ENCODE peak calls at places on chromosomes 4 and X, in seven cellular contexts. One of them, this sample, is unnamed. For H3K4me1, the result is how much of the 10 kb centered on the place peaks cover.

GRCh38 chrX:38351346-38351745 is 1.1 kb upstream of the OTC start:
- DNase-seq in fibroblast of lung: no peak
- DNase-seq in left ventricle myocardium inferior: no peak
- DNase-seq in mesendoderm: no peak
- DNase-seq in GM23248: no peak
- DNase-seq in body of pancreas: no peak
- DNase-seq in foreskin keratinocyte: no peak
- DNase-seq in this sample: no peak

GRCh38 chrX:41333744-41333993 is 293 bp upstream of the DDX3X start:
- DNase-seq in fibroblast of lung: peak
- DNase-seq in left ventricle myocardium inferior: no peak
- DNase-seq in mesendoderm: peak
- DNase-seq in GM23248: peak
- DNase-seq in body of pancreas: peak
- DNase-seq in foreskin keratinocyte: peak
- DNase-seq in this sample: peak

GRCh38 chr4:113760094-113760851 is 1.3 kb downstream of the CAMK2D start:
- DNase-seq in fibroblast of lung: peak
- DNase-seq in left ventricle myocardium inferior: peak
- DNase-seq in mesendoderm: peak
- DNase-seq in GM23248: peak
- DNase-seq in body of pancreas: peak
- DNase-seq in foreskin keratinocyte: no peak
- DNase-seq in this sample: peak

GRCh38 chr4:161581262-161581661 is 582.5 kb downstream of the FSTL5 start:
- DNase-seq in fibroblast of lung: peak
- DNase-seq in left ventricle myocardium inferior: no peak
- DNase-seq in mesendoderm: no peak
- DNase-seq in GM23248: peak
- DNase-seq in body of pancreas: no peak
- DNase-seq in foreskin keratinocyte: no peak
- DNase-seq in this sample: no peak

GRCh38 chrX:154734101-154734781 is 16.6 kb downstream of the GAB3 start:
- DNase-seq in fibroblast of lung: peak
- DNase-seq in left ventricle myocardium inferior: no peak
- DNase-seq in mesendoderm: no peak
- DNase-seq in GM23248: peak
- DNase-seq in body of pancreas: no peak
- DNase-seq in foreskin keratinocyte: no peak
- DNase-seq in this sample: peak

GRCh38 chrX:41522681-41523080 is 75.5 kb downstream of the NYX start:
- DNase-seq in fibroblast of lung: no peak
- DNase-seq in left ventricle myocardium inferior: no peak
- DNase-seq in mesendoderm: no peak
- DNase-seq in GM23248: no peak
- DNase-seq in body of pancreas: no peak
- DNase-seq in foreskin keratinocyte: no peak
- DNase-seq in this sample: no peak

GRCh38 chr4:20916106-20916505 is 215.8 kb downstream of the PACRGL start:
- DNase-seq in fibroblast of lung: no peak
- DNase-seq in left ventricle myocardium inferior: no peak
- DNase-seq in mesendoderm: no peak
- DNase-seq in GM23248: no peak
- DNase-seq in body of pancreas: no peak
- DNase-seq in foreskin keratinocyte: no peak
- DNase-seq in this sample: no peak

GRCh38 chr4:173334891-173335754 is 965 bp upstream of the HMGB2 start:
- DNase-seq in fibroblast of lung: peak
- DNase-seq in left ventricle myocardium inferior: peak
- DNase-seq in mesendoderm: peak
- DNase-seq in GM23248: peak
- DNase-seq in body of pancreas: peak
- DNase-seq in foreskin keratinocyte: peak
- DNase-seq in this sample: peak

GRCh38 chrX:15750611-15751159 is 12.6 kb downstream of the CA5B start:
- DNase-seq in fibroblast of lung: no peak
- DNase-seq in left ventricle myocardium inferior: no peak
- DNase-seq in mesendoderm: no peak
- DNase-seq in GM23248: peak
- DNase-seq in body of pancreas: no peak
- DNase-seq in foreskin keratinocyte: no peak
- DNase-seq in this sample: peak

GRCh38 chr4:113052379-113052951 is 3.0 kb downstream of the ANK2 start:
- DNase-seq in fibroblast of lung: peak
- DNase-seq in left ventricle myocardium inferior: no peak
- DNase-seq in mesendoderm: no peak
- DNase-seq in GM23248: peak
- DNase-seq in body of pancreas: no peak
- DNase-seq in foreskin keratinocyte: no peak
- DNase-seq in this sample: peak

GRCh38 chr4:109861941-109862340 is 14.0 kb downstream of the LRIT3 start:
- DNase-seq in fibroblast of lung: no peak
- DNase-seq in left ventricle myocardium inferior: no peak
- DNase-seq in mesendoderm: no peak
- DNase-seq in GM23248: no peak
- DNase-seq in body of pancreas: no peak
- DNase-seq in foreskin keratinocyte: no peak
- DNase-seq in this sample: no peak

GRCh38 chrX:134026732-134027311 is 41.4 kb upstream of the GPC3 start:
- DNase-seq in fibroblast of lung: peak
- DNase-seq in left ventricle myocardium inferior: no peak
- DNase-seq in mesendoderm: peak
- DNase-seq in GM23248: peak
- DNase-seq in body of pancreas: peak
- DNase-seq in foreskin keratinocyte: peak
- DNase-seq in this sample: peak

GRCh38 chrX:1205681-1206611 is 6.5 kb downstream of the CRLF2 start:
- DNase-seq in fibroblast of lung: peak
- DNase-seq in left ventricle myocardium inferior: no peak
- DNase-seq in mesendoderm: peak
- DNase-seq in GM23248: peak
- DNase-seq in body of pancreas: peak
- DNase-seq in foreskin keratinocyte: peak
- DNase-seq in this sample: peak

GRCh38 chrX:39890807-39891206 is 207.0 kb downstream of the BCOR start:
- DNase-seq in fibroblast of lung: no peak
- DNase-seq in left ventricle myocardium inferior: no peak
- DNase-seq in mesendoderm: no peak
- DNase-seq in GM23248: no peak
- DNase-seq in body of pancreas: no peak
- DNase-seq in foreskin keratinocyte: no peak
- DNase-seq in this sample: no peak

GRCh38 chr4:101420661-101421060 is 73.3 kb upstream of the PPP3CA start:
- DNase-seq in fibroblast of lung: peak
- DNase-seq in left ventricle myocardium inferior: no peak
- DNase-seq in mesendoderm: no peak
- DNase-seq in GM23248: peak
- DNase-seq in body of pancreas: no peak
- DNase-seq in foreskin keratinocyte: peak
- DNase-seq in this sample: peak

GRCh38 chr4:145912391-145912790 is 26.2 kb downstream of the ZNF827 start:
- DNase-seq in fibroblast of lung: no peak
- DNase-seq in left ventricle myocardium inferior: no peak
- DNase-seq in mesendoderm: no peak
- DNase-seq in GM23248: peak
- DNase-seq in body of pancreas: no peak
- DNase-seq in foreskin keratinocyte: no peak
- DNase-seq in this sample: peak

GRCh38 chrX:31333181-31333831 is 261.5 kb upstream of the FTHL17 start:
- DNase-seq in fibroblast of lung: peak
- DNase-seq in left ventricle myocardium inferior: no peak
- DNase-seq in mesendoderm: peak
- DNase-seq in GM23248: peak
- DNase-seq in body of pancreas: no peak
- DNase-seq in foreskin keratinocyte: peak
- DNase-seq in this sample: peak

GRCh38 chr4:37628977-37629609 is 57.1 kb downstream of the RELL1 start:
- DNase-seq in fibroblast of lung: peak
- DNase-seq in left ventricle myocardium inferior: no peak
- DNase-seq in mesendoderm: peak
- DNase-seq in GM23248: peak
- DNase-seq in body of pancreas: peak
- DNase-seq in foreskin keratinocyte: no peak
- DNase-seq in this sample: peak

GRCh38 chrX:74535211-74535621 is 79.2 kb downstream of the RLIM start:
- DNase-seq in fibroblast of lung: peak
- DNase-seq in left ventricle myocardium inferior: no peak
- DNase-seq in mesendoderm: peak
- DNase-seq in GM23248: peak
- DNase-seq in body of pancreas: no peak
- DNase-seq in foreskin keratinocyte: peak
- DNase-seq in this sample: peak

GRCh38 chrX:154308108-154308946 is 12.7 kb downstream of the TKTL1 start:
- DNase-seq in fibroblast of lung: peak
- DNase-seq in left ventricle myocardium inferior: peak
- DNase-seq in mesendoderm: peak
- DNase-seq in GM23248: peak
- DNase-seq in body of pancreas: peak
- DNase-seq in foreskin keratinocyte: no peak
- DNase-seq in this sample: peak

DNA sequence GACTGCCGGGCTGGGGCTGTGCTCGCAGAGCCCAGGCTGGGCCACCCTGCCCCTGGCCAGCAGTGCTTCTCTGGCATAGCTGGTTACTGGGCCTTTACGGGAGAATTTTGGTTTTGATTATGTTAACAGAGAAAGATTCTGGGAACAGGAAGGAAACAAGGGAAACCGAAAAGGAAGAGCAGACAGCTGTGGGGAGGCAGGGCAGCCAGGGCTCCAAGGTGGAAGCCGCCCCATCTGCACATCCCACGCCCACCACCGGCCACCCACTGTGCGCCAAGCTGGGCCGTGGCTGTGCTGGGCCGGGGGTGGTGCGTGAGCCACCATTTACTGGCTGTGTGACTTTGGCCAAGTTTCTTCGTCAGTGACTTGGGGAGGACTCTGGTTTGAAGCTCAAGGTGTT is 20.1 kb downstream of the SH3BP2 start:
- DNase-seq in fibroblast of lung: no peak
- DNase-seq in left ventricle myocardium inferior: no peak
- DNase-seq in mesendoderm: no peak
- DNase-seq in GM23248: peak
- DNase-seq in body of pancreas: no peak
- DNase-seq in foreskin keratinocyte: no peak
- DNase-seq in this sample: no peak
- H3K4me1 ChIP-seq in fibroblast of lung: under half
- H3K4me1 ChIP-seq in left ventricle myocardium inferior: half or more
- H3K4me1 ChIP-seq in mesendoderm: under half
- H3K4me1 ChIP-seq in GM23248: under half
- H3K4me1 ChIP-seq in body of pancreas: under half
- H3K4me1 ChIP-seq in foreskin keratinocyte: under half
- H3K4me1 ChIP-seq in this sample: half or more

GRCh38 chrX:66021407-66021757 is 18.5 kb downstream of the VSIG4 start:
- DNase-seq in fibroblast of lung: no peak
- DNase-seq in left ventricle myocardium inferior: no peak
- DNase-seq in mesendoderm: no peak
- DNase-seq in GM23248: no peak
- DNase-seq in body of pancreas: no peak
- DNase-seq in foreskin keratinocyte: no peak
- DNase-seq in this sample: no peak

GRCh38 chrX:66019310-66019652 is 20.6 kb downstream of the VSIG4 start:
- DNase-seq in fibroblast of lung: no peak
- DNase-seq in left ventricle myocardium inferior: no peak
- DNase-seq in mesendoderm: no peak
- DNase-seq in GM23248: no peak
- DNase-seq in body of pancreas: no peak
- DNase-seq in foreskin keratinocyte: no peak
- DNase-seq in this sample: no peak

GRCh38 chrX:66020578-66021406 is 19.1 kb downstream of the VSIG4 start:
- DNase-seq in fibroblast of lung: no peak
- DNase-seq in left ventricle myocardium inferior: no peak
- DNase-seq in mesendoderm: no peak
- DNase-seq in GM23248: no peak
- DNase-seq in body of pancreas: no peak
- DNase-seq in foreskin keratinocyte: no peak
- DNase-seq in this sample: no peak

GRCh38 chrX:66018585-66019309 is 21.1 kb downstream of the VSIG4 start:
- DNase-seq in fibroblast of lung: no peak
- DNase-seq in left ventricle myocardium inferior: no peak
- DNase-seq in mesendoderm: no peak
- DNase-seq in GM23248: no peak
- DNase-seq in body of pancreas: no peak
- DNase-seq in foreskin keratinocyte: no peak
- DNase-seq in this sample: no peak

GRCh38 chrX:66019974-66020373 is 19.9 kb downstream of the VSIG4 start:
- DNase-seq in fibroblast of lung: no peak
- DNase-seq in left ventricle myocardium inferior: no peak
- DNase-seq in mesendoderm: no peak
- DNase-seq in GM23248: no peak
- DNase-seq in body of pancreas: no peak
- DNase-seq in foreskin keratinocyte: no peak
- DNase-seq in this sample: no peak
- H3K4me1 ChIP-seq in fibroblast of lung: under half
- H3K4me1 ChIP-seq in left ventricle myocardium inferior: under half
- H3K4me1 ChIP-seq in mesendoderm: under half
- H3K4me1 ChIP-seq in GM23248: under half
- H3K4me1 ChIP-seq in body of pancreas: under half
- H3K4me1 ChIP-seq in foreskin keratinocyte: under half
- H3K4me1 ChIP-seq in this sample: under half

GRCh38 chr4:108276690-108277089 is 108.0 kb upstream of the LEF1 start:
- DNase-seq in fibroblast of lung: no peak
- DNase-seq in left ventricle myocardium inferior: no peak
- DNase-seq in mesendoderm: no peak
- DNase-seq in GM23248: no peak
- DNase-seq in body of pancreas: no peak
- DNase-seq in foreskin keratinocyte: no peak
- DNase-seq in this sample: no peak

GRCh38 chr4:108272566-108272965 is 103.8 kb upstream of the LEF1 start:
- DNase-seq in fibroblast of lung: peak
- DNase-seq in left ventricle myocardium inferior: no peak
- DNase-seq in mesendoderm: no peak
- DNase-seq in GM23248: no peak
- DNase-seq in body of pancreas: no peak
- DNase-seq in foreskin keratinocyte: peak
- DNase-seq in this sample: peak

GRCh38 chr4:108270466-108271450 is 102.0 kb upstream of the LEF1 start:
- DNase-seq in fibroblast of lung: peak
- DNase-seq in left ventricle myocardium inferior: no peak
- DNase-seq in mesendoderm: no peak
- DNase-seq in GM23248: peak
- DNase-seq in body of pancreas: no peak
- DNase-seq in foreskin keratinocyte: peak
- DNase-seq in this sample: peak

GRCh38 chr4:108272046-108272445 is 103.3 kb upstream of the LEF1 start:
- DNase-seq in fibroblast of lung: peak
- DNase-seq in left ventricle myocardium inferior: no peak
- DNase-seq in mesendoderm: no peak
- DNase-seq in GM23248: no peak
- DNase-seq in body of pancreas: no peak
- DNase-seq in foreskin keratinocyte: peak
- DNase-seq in this sample: peak
- H3K4me1 ChIP-seq in fibroblast of lung: under half
- H3K4me1 ChIP-seq in left ventricle myocardium inferior: under half
- H3K4me1 ChIP-seq in mesendoderm: under half
- H3K4me1 ChIP-seq in GM23248: under half
- H3K4me1 ChIP-seq in body of pancreas: under half
- H3K4me1 ChIP-seq in foreskin keratinocyte: under half
- H3K4me1 ChIP-seq in this sample: under half

DNA sequence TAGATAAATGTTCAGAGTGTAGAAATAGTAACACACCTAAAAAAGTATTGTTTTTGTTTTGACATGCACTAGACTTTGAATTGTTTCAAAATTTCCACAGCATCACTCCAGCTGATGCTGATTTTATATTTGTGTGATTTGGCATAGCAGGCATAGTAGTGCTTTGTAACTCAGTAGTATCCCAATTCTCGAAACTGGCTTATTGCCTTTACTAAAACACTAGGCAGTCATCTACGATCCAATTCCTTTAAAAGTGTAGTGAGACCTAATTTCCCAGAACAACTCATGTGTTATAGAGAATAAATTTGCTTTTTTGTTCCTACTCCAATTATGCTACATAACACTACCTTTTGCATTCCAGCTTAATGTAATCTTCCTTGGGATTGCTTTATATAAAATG is 797.7 kb downstream of the ADGRL3 start:
- DNase-seq in fibroblast of lung: no peak
- DNase-seq in left ventricle myocardium inferior: no peak
- DNase-seq in mesendoderm: no peak
- DNase-seq in GM23248: no peak
- DNase-seq in body of pancreas: no peak
- DNase-seq in foreskin keratinocyte: no peak
- DNase-seq in this sample: no peak
- H3K4me1 ChIP-seq in fibroblast of lung: under half
- H3K4me1 ChIP-seq in left ventricle myocardium inferior: under half
- H3K4me1 ChIP-seq in mesendoderm: under half
- H3K4me1 ChIP-seq in GM23248: under half
- H3K4me1 ChIP-seq in body of pancreas: under half
- H3K4me1 ChIP-seq in foreskin keratinocyte: under half
- H3K4me1 ChIP-seq in this sample: under half

This sample was measured in mesenchymal stem cell.